ENCODE peak calls at places on chromosome 14, in five cellular contexts. E is HepG2, B is K562, O is H1, S is GM12878. F is an unnamed sample.
A peak's percentile ranks its signal among the peaks of the same experiment; 100 is the strongest.

GRCh38 chr14:22434901-22435565 is 154.0 kb downstream of the DAD1 start:
- DNase-seq in O (no peak), S (no peak), E (no peak), B (no peak), F (no peak)

GRCh38 chr14:76900406-76901085 is 74.3 kb downstream of the LRRC74A start:
- DNase-seq in E (no peak), O (no peak), B (no peak), S (no peak), F (no peak)

GRCh38 chr14:34436118-34436905 is 25.7 kb downstream of the SPTSSA start:
- DNase-seq in S (no peak), O (no peak), E (peak; percentile 55), B (no peak), F (no peak)

GRCh38 chr14:92470215-92470614 is 43.4 kb upstream of the RIN3 start:
- DNase-seq in E (no peak), S (no peak), B (no peak), O (no peak), F (no peak)

GRCh38 chr14:36316131-36316530 is 4.3 kb downstream of the MBIP start:
- DNase-seq in S (no peak), E (no peak), B (no peak), O (no peak), F (no peak)

GRCh38 chr14:89773644-89774316 is 180.8 kb downstream of the EFCAB11 start:
- DNase-seq in O (peak; percentile 61), B (peak; percentile 12), E (peak; percentile 61), S (peak; percentile 56), F (no peak)

GRCh38 chr14:61139006-61139599 is 142.0 kb downstream of the TMEM30B start:
- DNase-seq in B (no peak), S (no peak), E (no peak), O (no peak), F (no peak)

GRCh38 chr14:103737432-103738045 is 21.9 kb downstream of the ZFYVE21 start:
- DNase-seq in O (no peak), E (peak; percentile 12), B (no peak), S (no peak), F (no peak)

GRCh38 chr14:34875031-34875922 is at the start of gene BAZ1A:
- DNase-seq in B (peak; percentile 72), E (peak; percentile 93), S (peak; percentile 41), O (no peak), F (peak; percentile 72)

GRCh38 chr14:68283378-68284123 is 464.0 kb downstream of the RAD51B start:
- DNase-seq in S (peak; percentile 95), B (no peak), O (no peak), E (no peak), F (no peak)

GRCh38 chr14:94572637-94573303 is 8.5 kb upstream of the SERPINA5 start:
- DNase-seq in E (peak; percentile 90), O (no peak), S (no peak), B (no peak), F (no peak)

GRCh38 chr14:42475289-42475688 is 868.6 kb downstream of the LRFN5 start:
- DNase-seq in E (no peak), B (no peak), S (no peak), O (no peak), F (no peak)

GRCh38 chr14:95686935-95687334 is 709 bp downstream of the TCL1B start:
- DNase-seq in B (no peak), E (no peak), S (no peak), O (no peak), F (no peak)

GRCh38 chr14:27387458-27387857 is 789.6 kb upstream of the NOVA1 start:
- DNase-seq in S (no peak), B (no peak), O (no peak), E (no peak), F (no peak)

GRCh38 chr14:60722163-60722835 is 1.9 kb downstream of the SIX4 start:
- DNase-seq in B (peak; percentile 54), S (no peak), E (peak; percentile 89), O (peak; percentile 82), F (no peak)

GRCh38 chr14:93892923-93893549 is 34.1 kb upstream of the FAM181A start:
- DNase-seq in O (peak; percentile 98), S (no peak), E (peak; percentile 44), B (peak; percentile 47), F (peak; percentile 35)

GRCh38 chr14:68791078-68791983 is 1.5 kb downstream of the ZFP36L1 start:
- DNase-seq in O (peak; percentile 49), S (no peak), B (no peak), E (no peak), F (no peak)

GRCh38 chr14:21860172-21860571 is 186.6 kb upstream of the OR4E1 start:
- DNase-seq in B (peak; percentile 24), E (peak; percentile 30), S (no peak), O (peak; percentile 67), F (peak; percentile 22)

GRCh38 chr14:102085503-102085902 is 1.3 kb downstream of the HSP90AA1 start:
- DNase-seq in E (no peak), S (no peak), B (no peak), O (no peak), F (no peak)

GRCh38 chr14:72740966-72741835 is 152.7 kb downstream of the DPF3 start:
- DNase-seq in B (no peak), E (no peak), O (peak; percentile 11), S (no peak), F (no peak)

DNA sequence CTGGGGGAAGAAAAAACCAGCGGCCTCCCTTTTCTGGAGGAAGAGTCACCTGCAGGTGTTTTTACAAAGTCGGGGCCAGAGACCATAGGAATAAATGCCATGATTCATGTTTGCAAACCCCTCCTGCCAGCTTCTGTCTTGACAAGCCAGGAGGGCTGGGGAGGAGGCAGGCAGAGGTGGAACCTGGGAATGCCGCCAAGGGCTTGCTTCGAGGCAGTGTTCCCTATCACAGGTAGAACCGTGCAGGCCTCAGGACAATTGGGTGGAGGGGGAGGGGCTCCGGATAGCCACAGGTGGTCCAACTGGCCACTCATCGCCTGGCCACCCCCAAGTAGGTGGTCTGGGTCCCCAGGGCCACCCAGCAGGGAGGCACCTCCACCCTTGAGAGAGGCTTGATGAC is 14.2 kb upstream of the DLK1 start:
- DNase-seq in E (no peak), B (no peak), S (no peak), O (no peak), F (no peak)
- TF ChIP-seq SP1 in E (no peak), B (no peak), S (no peak), O (no peak), F (no peak)

GRCh38 chr14:45798659-45799058 is 545.7 kb upstream of the MIS18BP1 start:
- DNase-seq in O (no peak), S (no peak), E (no peak), B (no peak), F (no peak)
- H2AFZ ChIP-seq in O (no peak overlapping the region), S (no peak overlapping the region), E (no peak overlapping the region), B (no peak overlapping the region), F (no peak overlapping the region)

GRCh38 chr14:100983710-100984109 is 80.2 kb upstream of the RTL1 start:
- DNase-seq in O (no peak), B (no peak), E (no peak), S (no peak), F (no peak)

GRCh38 chr14:100988011-100988410 is 84.5 kb upstream of the RTL1 start:
- DNase-seq in E (no peak), O (no peak), S (no peak), B (no peak), F (peak; percentile 51)

GRCh38 chr14:100989924-100990323 is 86.4 kb upstream of the RTL1 start:
- DNase-seq in S (no peak), O (no peak), E (no peak), B (no peak), F (no peak)

GRCh38 chr14:100988956-100989355 is 85.4 kb upstream of the RTL1 start:
- DNase-seq in O (no peak), S (no peak), B (no peak), E (no peak), F (peak; percentile 51)

GRCh38 chr14:100988411-100988900 is 84.9 kb upstream of the RTL1 start:
- DNase-seq in E (peak; percentile 50), O (no peak), B (no peak), S (peak; percentile 23), F (peak; percentile 95)
- TF ChIP-seq SP1 in E (no peak), O (no peak), B (no peak), S (no peak), F (peak; percentile 82)

GRCh38 chr14:50875359-50876090 is 3.7 kb downstream of the ABHD12B start:
- DNase-seq in B (no peak), S (peak; percentile 78), E (peak; percentile 96), O (no peak), F (no peak)

GRCh38 chr14:50874842-50875241 is 3.0 kb downstream of the ABHD12B start:
- DNase-seq in E (peak; percentile 79), O (no peak), S (no peak), B (no peak), F (no peak)

GRCh38 chr14:50871223-50871622 is 630 bp upstream of the ABHD12B start:
- DNase-seq in S (no peak), O (peak; percentile 46), B (no peak), E (no peak), F (no peak)

GRCh38 chr14:50871914-50872732 is at the start of gene ABHD12B:
- DNase-seq in O (peak; percentile 60), S (no peak), B (no peak), E (no peak), F (no peak)
- H2AFZ ChIP-seq in O (no peak within 1 kb of the TSS), S (no peak within 1 kb of the TSS), B (no peak within 1 kb of the TSS), E (no peak within 1 kb of the TSS), F (no peak within 1 kb of the TSS)

DNA sequence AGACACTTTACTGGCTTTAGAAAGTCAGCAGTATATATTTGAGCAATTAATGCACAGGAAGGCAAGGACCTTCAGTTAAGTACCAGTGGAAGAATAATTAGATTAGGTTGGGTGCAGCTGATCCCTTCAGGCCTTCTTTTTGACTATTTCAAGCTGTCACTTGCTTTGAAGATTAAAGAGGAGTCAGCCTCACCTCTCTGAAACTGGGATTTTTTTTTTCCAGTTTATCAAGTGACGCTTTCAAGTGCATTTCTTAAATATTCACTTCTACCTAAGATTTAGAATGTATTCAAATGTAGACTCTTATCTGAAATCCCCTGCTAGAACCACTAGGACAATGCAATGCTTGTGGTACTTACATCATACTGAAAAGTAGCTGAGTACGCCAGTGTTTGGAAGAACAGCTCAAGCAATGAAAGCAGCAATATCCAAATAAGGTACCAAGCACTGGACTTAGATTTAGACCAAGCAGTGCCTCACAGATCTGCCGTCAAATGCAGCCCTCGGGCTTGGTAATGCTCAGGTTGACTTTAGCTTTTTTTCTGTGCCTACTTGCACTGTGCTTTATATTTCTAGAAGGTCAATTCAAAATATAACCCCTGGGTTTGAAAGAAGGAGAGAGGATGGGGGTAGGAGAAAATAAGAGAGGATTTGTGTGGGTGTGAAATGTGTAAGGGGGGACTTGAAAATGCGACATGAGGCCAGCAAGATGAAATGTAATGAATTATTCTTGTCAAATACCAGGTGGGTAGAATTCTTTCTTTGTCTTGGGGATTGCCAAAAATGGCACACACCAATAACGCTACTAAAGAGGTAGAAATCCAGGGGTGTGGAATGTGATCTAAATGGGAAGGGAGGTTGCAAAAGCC is 3.7 kb upstream of the FERMT2 start:
- DNase-seq in B (no peak), O (no peak), E (no peak), S (no peak), F (no peak)
- TF ChIP-seq SP1 in B (no peak), O (no peak), E (no peak), S (no peak), F (no peak)

GRCh38 chr14:100407376-100408102 is 84.4 kb downstream of the SLC25A47 start:
- DNase-seq in E (no peak), O (no peak), S (no peak), B (no peak), F (no peak)

GRCh38 chr14:100408350-100409015 is 85.3 kb downstream of the SLC25A47 start:
- DNase-seq in E (no peak), B (peak; percentile 56), S (no peak), O (no peak), F (peak; percentile 67)

GRCh38 chr14:100404419-100404818 is 81.3 kb downstream of the SLC25A47 start:
- DNase-seq in E (no peak), B (peak; percentile 14), O (no peak), S (no peak), F (no peak)

GRCh38 chr14:100405752-100406455 is 82.8 kb downstream of the SLC25A47 start:
- DNase-seq in B (no peak), E (no peak), O (no peak), S (no peak), F (no peak)

GRCh38 chr14:100406505-100407131 is 83.5 kb downstream of the SLC25A47 start:
- DNase-seq in O (no peak), B (peak; percentile 66), E (peak; percentile 66), S (no peak), F (no peak)
- H2AFZ ChIP-seq in O (no peak overlapping the region), B (no peak overlapping the region), E (no peak overlapping the region), S (no peak overlapping the region), F (no peak overlapping the region)

F was measured in HCT116.